ENCODE peak calls at places on chromosomes 13 and 19, in nine cellular contexts. H is mammary epithelial cell; K is tibial nerve; T is tibial artery; O is CD8-positive, alpha-beta T cell; J is astrocyte; D is mucosa of descending colon; L is body of pancreas; Y is lower lobe of right lung. I is an unnamed sample.

GRCh38 chr13:113144255-113144629 is 14.2 kb upstream of the PROZ start:
- DNase-seq in H (no peak), K (no peak), T (no peak), O (no peak), J (no peak), D (no peak), L (no peak), Y (no peak), I (no peak)

GRCh38 chr19:21604941-21605548 is 99.6 kb downstream of the ZNF429 start:
- DNase-seq in H (peak; percentile 78), K (no peak), T (no peak), O (no peak), J (peak; percentile 13), D (peak; percentile 45), L (peak; percentile 67), Y (no peak), I (no peak)

GRCh38 chr13:43569688-43570087 is 217.1 kb downstream of the ENOX1 start:
- DNase-seq in H (no peak), K (no peak), T (no peak), O (no peak), J (no peak), D (no peak), L (no peak), Y (no peak), I (no peak)

GRCh38 chr19:9323557-9323918 is 441 bp upstream of the ZNF559 start:
- DNase-seq in H (peak; percentile 69), K (peak; percentile 25), T (peak; percentile 83), O (no peak), J (peak; percentile 80), D (peak; percentile 66), L (peak; percentile 61), Y (peak; percentile 67), I (no peak)

GRCh38 chr13:76516013-76516412 is 370.2 kb downstream of the KCTD12 start:
- DNase-seq in H (peak; percentile 66), K (no peak), T (no peak), O (no peak), J (peak; percentile 86), D (no peak), L (no peak), Y (no peak), I (no peak)

GRCh38 chr13:99656843-99657506 is 155.7 kb downstream of the TM9SF2 start:
- DNase-seq in H (no peak), K (no peak), T (no peak), O (peak; percentile 29), J (no peak), D (no peak), L (no peak), Y (no peak), I (no peak)

GRCh38 chr19:8361921-8362793 is 1.8 kb upstream of the ANGPTL4 start:
- DNase-seq in H (peak; percentile 99), K (peak; percentile 86), T (peak; percentile 99), O (no peak), J (peak; percentile 94), D (peak; percentile 92), L (peak; percentile 100), Y (peak; percentile 93), I (peak; percentile 91)

GRCh38 chr19:32822916-32823746 is 46.4 kb downstream of the SLC7A9 start:
- DNase-seq in H (no peak), K (no peak), T (no peak), O (no peak), J (no peak), D (no peak), L (no peak), Y (no peak), I (no peak)

GRCh38 chr19:41776700-41777099 is 19.7 kb upstream of the CEACAM3 start:
- DNase-seq in H (no peak), K (no peak), T (no peak), O (no peak), J (no peak), D (no peak), L (no peak), Y (no peak), I (no peak)

GRCh38 chr13:48505597-48506091 is 27.2 kb downstream of the RCBTB2 start:
- DNase-seq in H (peak; percentile 51), K (no peak), T (peak; percentile 80), O (peak; percentile 61), J (no peak), D (peak; percentile 42), L (peak; percentile 10), Y (no peak), I (no peak)

GRCh38 chr19:49119411-49120324 is at the start of gene PPFIA3:
- DNase-seq in H (peak; percentile 63), K (peak; percentile 42), T (peak; percentile 79), O (no peak), J (peak; percentile 25), D (peak; percentile 70), L (peak; percentile 91), Y (peak; percentile 75), I (peak; percentile 63)

GRCh38 chr13:106738279-106738678 is 170.3 kb upstream of the ARGLU1 start:
- DNase-seq in H (no peak), K (no peak), T (no peak), O (no peak), J (no peak), D (no peak), L (no peak), Y (no peak), I (no peak)

DNA sequence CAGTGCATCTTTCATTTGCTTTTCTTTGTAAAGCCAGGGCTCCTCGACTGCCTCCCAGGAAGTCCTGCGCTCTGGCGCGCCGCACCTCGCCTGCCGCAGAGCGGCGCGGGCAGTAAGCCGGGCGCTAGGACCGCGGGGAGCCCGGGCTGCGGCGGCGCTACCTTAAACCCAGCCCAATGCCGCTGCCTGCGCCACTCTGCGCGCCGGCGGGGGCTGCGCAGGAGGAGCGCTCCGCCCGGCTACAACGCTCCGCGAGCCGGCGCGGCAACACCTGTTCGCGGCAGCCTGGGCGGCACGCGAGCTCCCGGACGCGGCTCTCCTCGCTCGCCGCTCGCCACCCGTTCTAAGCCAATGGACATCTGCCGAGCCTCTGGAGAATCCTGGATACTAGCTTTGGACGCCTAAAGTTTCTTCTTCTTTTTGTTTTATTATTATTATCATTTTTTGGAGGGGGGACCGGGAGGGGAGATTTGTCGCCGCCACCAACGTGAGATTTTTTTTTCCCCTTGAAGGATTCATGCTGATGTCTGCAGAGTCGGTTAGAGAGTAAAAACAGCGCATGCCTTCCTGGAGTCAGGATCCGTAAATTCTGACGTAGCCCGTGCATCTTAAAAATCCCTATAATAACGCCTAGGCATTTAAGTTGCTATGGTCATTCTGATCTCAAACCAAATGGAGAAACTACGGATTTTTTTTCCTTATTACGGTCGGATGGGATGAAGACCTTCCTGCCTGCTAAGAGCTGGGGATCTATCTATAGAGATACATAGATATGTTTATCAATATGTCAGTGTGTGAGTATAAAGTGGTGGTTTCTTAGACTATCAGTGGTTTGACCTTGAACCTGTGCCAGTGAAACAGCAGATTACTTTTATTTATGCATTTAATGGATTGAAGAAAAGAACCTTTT is at the start of gene FGF9:
- DNase-seq in H (peak; percentile 84), K (no peak), T (peak; percentile 73), O (peak; percentile 81), J (peak; percentile 72), D (peak; percentile 89), L (peak; percentile 89), Y (peak; percentile 85), I (peak; percentile 77)
- TF ChIP-seq CTCF in H (no peak), K (no peak), T (no peak), O (no peak), J (no peak), D (no peak), L (peak; percentile 37), Y (no peak), I (no peak)

GRCh38 chr19:2441096-2441752 is 13.8 kb upstream of the TIMM13 start:
- DNase-seq in H (no peak), K (no peak), T (no peak), O (no peak), J (no peak), D (no peak), L (no peak), Y (no peak), I (no peak)
- H3K36me3 ChIP-seq in H (peaks cover 14% of the 10 kb centered on the region), K (no peaks in the 10 kb centered on the region), T (peaks cover 60% of the 10 kb centered on the region), O (peaks cover 9% of the 10 kb centered on the region), J (no peaks in the 10 kb centered on the region), D (no peaks in the 10 kb centered on the region), L (no peaks in the 10 kb centered on the region), Y (peaks cover 44% of the 10 kb centered on the region), I (peaks cover 63% of the 10 kb centered on the region)

GRCh38 chr13:51158923-51159322 is 47.8 kb upstream of the C13orf42 start:
- DNase-seq in H (no peak), K (no peak), T (no peak), O (no peak), J (peak; percentile 10), D (no peak), L (no peak), Y (no peak), I (no peak)

GRCh38 chr13:51154029-51154555 is 43.0 kb upstream of the C13orf42 start:
- DNase-seq in H (no peak), K (no peak), T (no peak), O (no peak), J (peak; percentile 64), D (no peak), L (no peak), Y (no peak), I (no peak)

GRCh38 chr13:51156666-51157065 is 45.6 kb upstream of the C13orf42 start:
- DNase-seq in H (no peak), K (no peak), T (no peak), O (no peak), J (no peak), D (no peak), L (no peak), Y (no peak), I (no peak)

GRCh38 chr13:51153527-51153926 is 42.5 kb upstream of the C13orf42 start:
- DNase-seq in H (no peak), K (no peak), T (no peak), O (no peak), J (peak; percentile 4), D (no peak), L (no peak), Y (no peak), I (no peak)

GRCh38 chr13:51158365-51158764 is 47.3 kb upstream of the C13orf42 start:
- DNase-seq in H (no peak), K (no peak), T (no peak), O (no peak), J (no peak), D (no peak), L (no peak), Y (no peak), I (no peak)
- TF ChIP-seq CTCF in H (no peak), K (no peak), T (no peak), O (no peak), J (no peak), D (no peak), L (no peak), Y (no peak), I (no peak)

GRCh38 chr19:6751189-6751588 is 11.7 kb downstream of the TRIP10 start:
- DNase-seq in H (no peak), K (no peak), T (no peak), O (no peak), J (no peak), D (no peak), L (no peak), Y (no peak), I (no peak)

GRCh38 chr19:6752257-6753177 is 13.0 kb downstream of the TRIP10 start:
- DNase-seq in H (no peak), K (no peak), T (no peak), O (no peak), J (no peak), D (peak; percentile 85), L (no peak), Y (no peak), I (peak; percentile 68)

GRCh38 chr19:6754653-6755463 is 12.4 kb downstream of the SH2D3A start:
- DNase-seq in H (no peak), K (no peak), T (no peak), O (no peak), J (no peak), D (no peak), L (no peak), Y (no peak), I (peak; percentile 63)

GRCh38 chr19:6753178-6754031 is 13.8 kb downstream of the SH2D3A start:
- DNase-seq in H (no peak), K (peak; percentile 70), T (peak; percentile 90), O (peak; percentile 76), J (peak; percentile 39), D (peak; percentile 93), L (peak; percentile 64), Y (peak; percentile 91), I (peak; percentile 85)

GRCh38 chr19:6754136-6754535 is 13.1 kb downstream of the SH2D3A start:
- DNase-seq in H (no peak), K (no peak), T (no peak), O (no peak), J (no peak), D (no peak), L (no peak), Y (no peak), I (peak; percentile 82)
- H3K36me3 ChIP-seq in H (peaks cover 17% of the 10 kb centered on the region), K (peaks cover 15% of the 10 kb centered on the region), T (peaks cover 65% of the 10 kb centered on the region), O (peaks cover 31% of the 10 kb centered on the region), J (peaks cover 12% of the 10 kb centered on the region), D (no peaks in the 10 kb centered on the region), L (peaks cover 10% of the 10 kb centered on the region), Y (peaks cover 52% of the 10 kb centered on the region), I (peaks cover 68% of the 10 kb centered on the region)

I was measured in left lung.